ENCODE peak calls at places on chromosomes 11 and 22, in nine cellular contexts. N, R, V, G, A, K, F, B and W are unnamed samples. For H3K4me1, the result is how much of the 10 kb centered on the place peaks cover.

GRCh38 chr11:75602916-75603315 is 40.9 kb downstream of the SERPINH1 start:
- DNase-seq in G (no peak), A (no peak), R (no peak), F (no peak), V (no peak), N (no peak), K (peak), B (no peak), W (no peak)

GRCh38 chr11:662689-663274 is 25.7 kb downstream of the DRD4 start:
- DNase-seq in F (peak), A (peak), N (peak), R (peak), V (peak), B (peak), G (peak), K (peak), W (peak)

GRCh38 chr22:34973926-34974325 is 92.0 kb upstream of the ISX start:
- DNase-seq in R (no peak), K (no peak), A (no peak), F (peak), B (no peak), N (no peak), G (no peak), V (no peak), W (no peak)

GRCh38 chr22:42938976-42939375 is 76.0 kb downstream of the PACSIN2 start:
- DNase-seq in N (no peak), K (no peak), A (no peak), F (no peak), G (no peak), R (no peak), B (no peak), V (no peak), W (no peak)

GRCh38 chr11:88439356-88439755 is 101.8 kb upstream of the CTSC start:
- DNase-seq in R (no peak), N (no peak), F (no peak), K (no peak), V (no peak), G (no peak), A (no peak), B (no peak), W (no peak)

GRCh38 chr11:5992604-5993251 is 5.9 kb upstream of the OR52L1 start:
- DNase-seq in K (peak), B (peak), G (peak), R (no peak), N (no peak), F (peak), V (no peak), A (peak), W (no peak)

GRCh38 chr11:133827556-133827955 is 17.8 kb downstream of the SPATA19 start:
- DNase-seq in A (no peak), R (no peak), F (no peak), B (no peak), N (no peak), G (no peak), K (no peak), V (no peak), W (no peak)

GRCh38 chr11:126411971-126412381 is 56.5 kb downstream of the ST3GAL4 start:
- DNase-seq in F (no peak), G (no peak), K (no peak), B (no peak), N (no peak), V (peak), A (peak), R (peak), W (peak)

GRCh38 chr22:31243339-31244043 is 31.4 kb downstream of the LIMK2 start:
- DNase-seq in B (no peak), A (no peak), V (no peak), R (no peak), N (no peak), F (peak), K (no peak), G (peak), W (no peak)

GRCh38 chr11:7513210-7514098 is at the start of gene PPFIBP2:
- DNase-seq in F (peak), A (peak), B (peak), R (peak), N (peak), V (peak), K (peak), G (peak), W (peak)

GRCh38 chr11:131077340-131077739 is 161.1 kb upstream of the SNX19 start:
- DNase-seq in A (no peak), R (no peak), F (no peak), V (no peak), K (no peak), N (no peak), B (no peak), G (no peak), W (no peak)

GRCh38 chr11:134818531-134818930 is 406.5 kb upstream of the B3GAT1 start:
- DNase-seq in F (peak), V (no peak), G (peak), N (no peak), K (no peak), A (no peak), B (no peak), R (no peak), W (no peak)

GRCh38 chr22:31212783-31213626 is 907 bp downstream of the LIMK2 start:
- DNase-seq in N (no peak), V (no peak), F (no peak), B (no peak), K (no peak), G (no peak), R (no peak), A (no peak), W (no peak)

GRCh38 chr11:41536001-41536568 is 76.6 kb upstream of the LRRC4C start:
- DNase-seq in K (no peak), G (no peak), F (no peak), B (no peak), N (no peak), A (no peak), V (no peak), R (no peak), W (no peak)

GRCh38 chr11:123560001-123560400 is 94.4 kb downstream of the SCN3B start:
- DNase-seq in N (peak), R (peak), V (peak), K (peak), G (no peak), A (no peak), B (no peak), F (no peak), W (peak)

GRCh38 chr22:25488244-25489020 is 76.0 kb upstream of the GRK3 start:
- DNase-seq in R (peak), A (peak), B (peak), V (peak), F (no peak), N (peak), K (peak), G (peak), W (peak)

GRCh38 chr11:64862914-64863313 is 15.5 kb downstream of the EHD1 start:
- DNase-seq in A (no peak), B (no peak), G (no peak), K (no peak), N (no peak), R (no peak), V (peak), F (no peak), W (peak)
- H3K4me1 ChIP-seq in A (under half), B (under half), G (under half), K (half or more), N (under half), R (under half), V (half or more), F (under half), W (half or more)

GRCh38 chr22:36331306-36331911 is 56.4 kb downstream of the MYH9 start:
- DNase-seq in N (peak), F (peak), R (peak), A (peak), G (peak), K (peak), B (peak), V (peak), W (peak)
- H3K4me1 ChIP-seq in N (half or more), F (under half), R (half or more), A (half or more), G (half or more), K (half or more), B (half or more), V (half or more), W (half or more)

DNA sequence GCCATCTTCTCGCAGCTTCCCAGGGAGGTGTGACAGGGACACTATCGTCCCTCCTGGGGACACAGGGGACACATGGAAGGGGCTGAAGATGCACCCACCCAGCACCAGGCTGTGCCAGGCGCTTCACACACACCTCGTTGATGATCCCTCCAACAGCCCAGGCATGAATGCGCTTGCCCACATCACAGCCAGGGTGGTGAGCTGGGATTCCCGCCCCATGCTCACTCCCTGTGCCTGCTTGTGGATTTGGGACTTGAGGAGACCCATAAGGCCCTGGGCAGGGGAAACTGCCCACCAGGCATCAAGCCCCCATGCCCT is 57.8 kb downstream of the OTOG start:
- DNase-seq in F (no peak), A (no peak), V (no peak), B (no peak), N (no peak), G (no peak), K (no peak), R (no peak), W (no peak)
- H3K4me1 ChIP-seq in F (under half), A (under half), V (under half), B (under half), N (under half), G (under half), K (under half), R (under half), W (under half)

DNA sequence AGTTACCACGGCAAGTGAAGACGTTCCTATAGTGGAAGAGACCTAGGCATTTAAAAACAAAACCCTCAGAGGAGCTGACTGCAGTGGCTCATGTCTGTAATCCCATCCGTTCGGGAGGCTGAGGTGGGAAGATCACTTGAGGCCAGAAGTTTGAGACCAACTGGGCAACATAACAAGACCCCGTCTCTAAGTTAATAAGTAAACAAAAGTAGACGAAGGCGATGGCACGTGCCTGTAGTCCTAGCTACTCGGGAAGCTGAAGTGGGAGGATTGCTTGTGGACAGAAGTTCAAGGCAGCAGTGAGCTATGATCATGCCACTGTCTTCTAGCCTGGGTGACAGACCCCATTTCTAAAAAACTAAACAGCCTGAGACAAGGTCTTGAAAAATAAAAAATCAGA is 3.8 kb upstream of the ADSL start:
- DNase-seq in N (no peak), B (no peak), R (no peak), A (no peak), V (no peak), F (no peak), G (no peak), K (no peak), W (no peak)
- H3K4me1 ChIP-seq in N (under half), B (under half), R (under half), A (under half), V (under half), F (under half), G (under half), K (under half), W (under half)

GRCh38 chr11:110827276-110827675 is 115.0 kb upstream of the ARHGAP20 start:
- DNase-seq in A (no peak), G (no peak), B (no peak), F (peak), N (no peak), R (no peak), K (no peak), V (no peak), W (no peak)

GRCh38 chr11:110830344-110831141 is 118.3 kb upstream of the ARHGAP20 start:
- DNase-seq in K (no peak), A (no peak), G (no peak), R (no peak), B (no peak), V (no peak), F (peak), N (no peak), W (no peak)

GRCh38 chr11:110829873-110830272 is 117.6 kb upstream of the ARHGAP20 start:
- DNase-seq in B (no peak), V (no peak), N (no peak), R (no peak), K (no peak), G (no peak), F (no peak), A (no peak), W (no peak)

GRCh38 chr11:110824912-110825311 is 112.7 kb upstream of the ARHGAP20 start:
- DNase-seq in N (no peak), F (no peak), K (no peak), G (no peak), V (no peak), B (no peak), A (no peak), R (no peak), W (no peak)

GRCh38 chr11:110828086-110828485 is 115.8 kb upstream of the ARHGAP20 start:
- DNase-seq in V (no peak), N (no peak), B (no peak), F (no peak), K (no peak), A (no peak), G (no peak), R (no peak), W (no peak)
- H3K4me1 ChIP-seq in V (under half), N (under half), B (under half), F (under half), K (under half), A (under half), G (under half), R (under half), W (under half)

GRCh38 chr11:68010058-68011041 is at the start of gene ALDH3B1:
- DNase-seq in F (peak), A (peak), V (peak), B (peak), G (peak), K (peak), R (peak), N (peak), W (peak)
- H3K4me1 ChIP-seq in F (under half), A (under half), V (under half), B (under half), G (half or more), K (half or more), R (under half), N (under half), W (under half)

GRCh38 chr22:44190381-44190976 is 9.8 kb downstream of the PARVG start:
- DNase-seq in G (no peak), B (no peak), F (no peak), A (no peak), N (no peak), V (no peak), R (no peak), K (no peak), W (no peak)

GRCh38 chr22:44192811-44193536 is 12.2 kb downstream of the PARVG start:
- DNase-seq in V (no peak), K (no peak), G (no peak), R (no peak), A (no peak), B (no peak), F (no peak), N (no peak), W (no peak)

GRCh38 chr22:44192098-44192810 is 11.5 kb downstream of the PARVG start:
- DNase-seq in G (peak), V (no peak), K (no peak), A (no peak), F (peak), N (no peak), R (peak), B (peak), W (no peak)

GRCh38 chr22:44188986-44189630 is 8.4 kb downstream of the PARVG start:
- DNase-seq in F (no peak), G (no peak), K (no peak), V (no peak), B (no peak), R (no peak), N (no peak), A (no peak), W (no peak)

DNA sequence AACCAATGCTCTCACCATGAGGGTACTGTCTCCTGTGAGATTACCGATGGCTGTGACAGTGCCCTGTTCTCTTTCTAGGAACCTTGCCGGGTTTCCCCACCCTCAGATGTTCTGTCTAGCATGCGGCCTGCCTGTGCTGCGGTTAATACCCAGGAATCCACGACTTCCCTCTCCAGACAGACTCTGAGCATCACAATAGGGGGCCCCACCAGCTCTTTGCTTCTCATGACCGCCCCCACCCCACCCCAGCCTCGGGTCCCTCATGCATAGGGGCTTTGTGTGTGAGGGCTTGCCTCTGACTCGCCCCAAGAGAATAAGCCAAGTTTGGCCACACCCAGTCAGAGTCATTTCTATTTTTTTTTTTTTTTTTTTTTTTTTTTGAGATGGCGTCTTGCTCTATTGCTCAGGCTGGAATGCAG is 10.3 kb downstream of the PARVG start:
- DNase-seq in A (no peak), V (no peak), B (no peak), F (peak), R (no peak), G (no peak), N (no peak), K (no peak), W (no peak)
- H3K4me1 ChIP-seq in A (under half), V (under half), B (under half), F (under half), R (under half), G (under half), N (under half), K (under half), W (under half)

DNA sequence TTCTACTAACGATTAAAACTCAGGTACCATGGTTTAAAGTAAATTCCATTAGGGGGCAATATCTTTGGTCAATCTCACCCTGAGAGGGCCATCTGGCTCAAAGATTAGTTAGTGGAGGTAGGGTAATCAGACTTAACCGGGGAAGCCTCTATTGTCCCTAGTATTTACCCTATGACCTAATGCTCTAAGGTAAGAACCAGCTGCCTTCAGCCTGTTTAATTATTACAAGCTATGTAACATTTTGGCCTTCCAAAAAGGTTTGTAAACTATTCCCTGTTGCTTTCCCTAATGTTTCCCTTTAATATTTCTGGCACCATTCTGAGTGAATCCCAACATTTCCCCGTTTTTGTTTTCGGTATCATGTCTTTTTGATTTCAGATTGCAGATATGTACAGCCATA is 15.1 kb upstream of the GLYATL1 start:
- DNase-seq in N (no peak), F (peak), K (no peak), G (no peak), A (no peak), B (no peak), R (no peak), V (no peak), W (no peak)
- H3K4me1 ChIP-seq in N (under half), F (under half), K (under half), G (under half), A (under half), B (under half), R (under half), V (under half), W (under half)